ENCODE peak calls at places on chromosomes 16 and 17, in eight cellular contexts. V is neuronal stem cell, U is PC-3, D is HCT116, F is endothelial cell of umbilical vein, J is MM.1S, O is H9, N is fibroblast of lung. X is an unnamed sample.

GRCh38 chr17:60577147-60577925 is 22.7 kb upstream of the PPM1D start:
- DNase-seq in V (no peak), U (peak; percentile 52), D (no peak), F (peak; percentile 67), J (peak; percentile 68), O (peak; percentile 45), N (peak; percentile 76), X (no peak)

GRCh38 chr17:282000-282911 is 70.4 kb downstream of the RPH3AL start:
- DNase-seq in V (no peak), U (no peak), D (no peak), F (no peak), J (no peak), O (no peak), N (no peak), X (no peak)

GRCh38 chr17:75689441-75689873 is 22.3 kb downstream of the SAP30BP start:
- DNase-seq in V (no peak), U (peak; percentile 99), D (no peak), F (no peak), J (peak; percentile 96), O (no peak), N (no peak), X (no peak)

GRCh38 chr16:49503242-49504022 is 129.8 kb downstream of the C16orf78 start:
- DNase-seq in V (no peak), U (no peak), D (no peak), F (no peak), J (no peak), O (no peak), N (no peak), X (no peak)

GRCh38 chr17:51244041-51244440 is 15.8 kb downstream of the MBTD1 start:
- DNase-seq in V (no peak), U (no peak), D (no peak), F (no peak), J (no peak), O (no peak), N (no peak), X (no peak)

GRCh38 chr16:75085556-75085955 is 31.0 kb downstream of the LDHD start:
- DNase-seq in V (no peak), U (no peak), D (no peak), F (no peak), J (no peak), O (no peak), N (no peak), X (no peak)

GRCh38 chr16:69176033-69176780 is 10.8 kb upstream of the SNTB2 start:
- DNase-seq in V (no peak), U (no peak), D (no peak), F (peak; percentile 29), J (no peak), O (no peak), N (peak; percentile 78), X (no peak)

GRCh38 chr16:700684-701584 is 4.7 kb downstream of the FBXL16 start:
- DNase-seq in V (peak; percentile 75), U (no peak), D (no peak), F (no peak), J (no peak), O (peak; percentile 69), N (no peak), X (no peak)

GRCh38 chr16:88743693-88744519 is 37.6 kb downstream of the CTU2 start:
- DNase-seq in V (peak; percentile 71), U (peak; percentile 65), D (peak; percentile 56), F (peak; percentile 62), J (no peak), O (peak; percentile 87), N (peak; percentile 71), X (no peak)

GRCh38 chr17:40510328-40510648 is 8.9 kb upstream of the TNS4 start:
- DNase-seq in V (no peak), U (peak; percentile 87), D (peak; percentile 85), F (no peak), J (no peak), O (no peak), N (no peak), X (no peak)

GRCh38 chr16:50677351-50677750 is 3.8 kb downstream of the SNX20 start:
- DNase-seq in V (no peak), U (no peak), D (no peak), F (no peak), J (no peak), O (peak; percentile 45), N (no peak), X (no peak)

GRCh38 chr16:57773680-57774295 is 28.5 kb downstream of the KIFC3 start:
- DNase-seq in V (no peak), U (no peak), D (no peak), F (no peak), J (no peak), O (no peak), N (no peak), X (no peak)

GRCh38 chr16:72482695-72483094 is 310.7 kb upstream of the PMFBP1 start:
- DNase-seq in V (no peak), U (no peak), D (no peak), F (no peak), J (peak; percentile 48), O (no peak), N (no peak), X (no peak)

GRCh38 chr17:27384261-27384701 is 72.0 kb upstream of the KSR1 start:
- DNase-seq in V (no peak), U (peak; percentile 94), D (no peak), F (peak; percentile 99), J (no peak), O (no peak), N (peak; percentile 82), X (no peak)

DNA sequence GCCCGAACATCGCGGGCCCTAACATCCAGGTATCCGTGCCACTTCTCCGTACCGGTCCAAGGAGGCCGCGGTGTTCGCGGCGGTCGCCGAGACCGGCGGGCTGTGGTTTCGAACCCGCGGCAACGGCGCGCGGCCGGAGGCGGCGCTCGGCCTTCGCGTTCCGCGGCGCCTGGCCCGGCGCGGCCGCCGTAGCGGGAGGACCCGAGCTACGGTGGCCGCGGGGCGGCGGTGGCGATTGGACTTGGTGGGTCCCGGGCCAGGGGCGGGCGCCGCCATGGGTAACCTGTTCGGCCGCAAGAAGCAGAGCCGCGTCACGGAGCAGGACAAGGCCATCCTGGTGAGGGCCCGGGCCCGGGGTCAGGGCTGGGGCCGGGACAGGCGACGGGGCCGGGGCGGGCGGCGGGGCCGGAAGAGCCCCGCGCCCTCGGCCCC is at the start of gene CHMP6:
- DNase-seq in V (peak; percentile 57), U (peak; percentile 80), D (peak; percentile 76), F (peak; percentile 52), J (peak; percentile 73), O (peak; percentile 77), N (peak; percentile 77), X (no peak)
- H3K9ac ChIP-seq in V (peak within 1 kb of the TSS; percentile 93), U (peak within 1 kb of the TSS; percentile 88), D (peak within 1 kb of the TSS; percentile 77), F (peak within 1 kb of the TSS; percentile 77), J (peak within 1 kb of the TSS; percentile 62), O (peak within 1 kb of the TSS; percentile 10), N (peak within 1 kb of the TSS; percentile 85), X (peak within 1 kb of the TSS; percentile 90)

GRCh38 chr17:41786227-41787020 is at the start of gene JUP:
- DNase-seq in V (peak; percentile 99), U (peak; percentile 98), D (peak; percentile 99), F (peak; percentile 100), J (peak; percentile 100), O (peak; percentile 100), N (peak; percentile 98), X (peak; percentile 91)
- H3K9ac ChIP-seq in V (peak within 1 kb of the TSS; percentile 92), U (peak within 1 kb of the TSS; percentile 90), D (peak within 1 kb of the TSS; percentile 89), F (peak within 1 kb of the TSS; percentile 71), J (peak within 1 kb of the TSS; percentile 53), O (peak within 1 kb of the TSS; percentile 35), N (peak within 1 kb of the TSS; percentile 50), X (peak within 1 kb of the TSS; percentile 59)

GRCh38 chr16:15649727-15650018 is 372 bp upstream of the NDE1 start:
- DNase-seq in V (no peak), U (no peak), D (no peak), F (no peak), J (no peak), O (no peak), N (no peak), X (no peak)
- H3K9ac ChIP-seq in V (no peak overlapping the region), U (peak overlapping the region; percentile 58), D (peak overlapping the region; percentile 86), F (peak overlapping the region; percentile 48), J (peak overlapping the region; percentile 60), O (peak overlapping the region; percentile 28), N (no peak overlapping the region), X (peak overlapping the region; percentile 78)

GRCh38 chr17:82241926-82242697 is 13.3 kb downstream of the SLC16A3 start:
- DNase-seq in V (no peak), U (peak; percentile 31), D (no peak), F (no peak), J (no peak), O (peak; percentile 33), N (peak; percentile 29), X (no peak)

GRCh38 chr17:82242977-82243647 is 14.3 kb downstream of the SLC16A3 start:
- DNase-seq in V (no peak), U (peak; percentile 54), D (no peak), F (no peak), J (no peak), O (no peak), N (peak; percentile 91), X (no peak)

GRCh38 chr17:82241183-82241925 is 12.5 kb downstream of the SLC16A3 start:
- DNase-seq in V (no peak), U (peak; percentile 74), D (no peak), F (peak; percentile 85), J (no peak), O (no peak), N (peak; percentile 67), X (no peak)

GRCh38 chr17:82243648-82244412 is 15.0 kb downstream of the SLC16A3 start:
- DNase-seq in V (no peak), U (peak; percentile 33), D (no peak), F (no peak), J (no peak), O (no peak), N (no peak), X (no peak)

DNA sequence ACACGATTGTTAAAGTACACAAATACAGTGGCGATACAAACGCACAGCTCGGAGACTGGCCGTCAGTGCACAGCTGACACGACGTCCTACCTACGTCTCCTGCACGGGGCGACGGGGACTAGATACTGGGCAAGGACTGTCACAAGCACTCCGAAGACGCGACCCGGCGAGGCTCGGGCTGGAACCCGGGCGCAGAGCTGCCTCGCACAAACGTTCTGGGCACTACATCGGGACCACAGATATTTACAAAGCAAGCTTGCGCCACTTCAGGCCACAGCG is 13.8 kb downstream of the SLC16A3 start:
- DNase-seq in V (no peak), U (no peak), D (no peak), F (no peak), J (no peak), O (no peak), N (no peak), X (no peak)
- H3K9ac ChIP-seq in V (no peak overlapping the region), U (no peak overlapping the region), D (peak overlapping the region; percentile 4), F (no peak overlapping the region), J (no peak overlapping the region), O (no peak overlapping the region), N (no peak overlapping the region), X (peak overlapping the region; percentile 3)

DNA sequence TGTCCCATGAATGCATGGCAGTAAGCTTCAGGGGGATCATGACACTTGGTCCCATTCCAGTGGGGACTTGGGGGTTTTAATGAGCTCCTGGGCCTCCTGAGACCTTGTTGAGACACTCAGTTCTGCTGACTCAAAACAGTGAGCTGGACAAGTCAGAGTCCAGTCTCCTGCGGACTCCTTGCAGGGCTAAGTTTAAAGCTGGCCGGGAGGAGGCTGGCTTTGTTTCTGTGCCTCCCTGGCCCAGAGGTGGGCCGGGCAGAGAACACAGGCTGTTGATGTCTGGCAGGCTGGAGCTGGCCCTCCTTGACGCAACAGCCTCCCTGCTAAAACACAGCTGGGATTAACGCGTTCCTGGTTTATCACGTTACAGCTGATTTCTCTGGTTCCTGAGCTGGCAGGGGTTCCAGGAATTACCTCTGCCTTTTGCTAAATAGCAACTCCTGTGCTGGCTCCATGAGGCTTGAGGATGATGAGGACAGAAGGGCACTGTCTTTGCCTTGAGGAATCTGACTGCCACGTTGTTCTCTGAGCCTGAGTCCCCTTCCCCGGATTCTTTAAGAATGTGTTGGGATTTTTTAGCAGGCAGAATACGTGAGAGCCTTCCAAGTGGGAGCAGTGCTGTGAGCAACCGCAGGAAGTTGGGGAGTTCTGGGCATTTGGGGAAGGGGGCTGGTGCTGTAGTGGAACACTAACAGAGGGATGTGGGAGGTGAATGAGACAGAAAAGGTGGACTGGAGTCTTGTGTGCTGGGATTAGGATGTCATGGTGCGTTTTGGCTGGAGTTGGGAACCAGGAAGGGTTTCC is 2.0 kb downstream of the GPT2 start:
- DNase-seq in V (peak; percentile 29), U (no peak), D (no peak), F (no peak), J (no peak), O (no peak), N (peak; percentile 56), X (no peak)
- H3K9ac ChIP-seq in V (peak overlapping the region; percentile 56), U (no peak overlapping the region), D (no peak overlapping the region), F (no peak overlapping the region), J (no peak overlapping the region), O (no peak overlapping the region), N (no peak overlapping the region), X (no peak overlapping the region)